ENCODE peak calls at places on chromosomes 11 and 22, in eight cellular contexts. X, W, L, Z, J, Y, T and Q are unnamed samples.

GRCh38 chr11:65492637-65493366 is 6.0 kb upstream of the MALAT1 start:
- DNase-seq in Z (peak), T (no peak), W (peak), X (no peak), J (peak), L (no peak), Y (no peak), Q (no peak)

GRCh38 chr11:23961503-23962338 is 535.1 kb upstream of the LUZP2 start:
- DNase-seq in W (no peak), L (no peak), J (no peak), T (no peak), Y (no peak), X (no peak), Z (no peak), Q (no peak)

GRCh38 chr22:42401562-42402334 is 30.5 kb downstream of the NFAM1 start:
- DNase-seq in X (no peak), T (no peak), J (no peak), L (no peak), Y (no peak), Z (no peak), W (no peak), Q (no peak)

GRCh38 chr22:43110927-43111623 is 525 bp downstream of the BIK start:
- DNase-seq in Z (no peak), Y (no peak), T (no peak), L (peak), X (no peak), J (no peak), W (peak), Q (no peak)

GRCh38 chr22:49296561-49296960 is 531.1 kb downstream of the BRD1 start:
- DNase-seq in L (no peak), Z (no peak), J (no peak), Y (no peak), W (no peak), T (no peak), X (no peak), Q (no peak)

GRCh38 chr11:113873241-113873626 is 2.1 kb downstream of the USP28 start:
- DNase-seq in L (no peak), X (no peak), J (peak), Z (no peak), Y (no peak), W (no peak), T (no peak), Q (no peak)

GRCh38 chr11:9739108-9739507 is 75.2 kb downstream of the SWAP70 start:
- DNase-seq in W (no peak), Z (no peak), X (no peak), J (no peak), Y (no peak), L (peak), T (no peak), Q (no peak)

GRCh38 chr11:63745304-63746170 is 23.0 kb downstream of the ZFTA start:
- DNase-seq in T (no peak), Y (no peak), X (no peak), L (no peak), J (no peak), W (no peak), Z (no peak), Q (no peak)

GRCh38 chr11:27281740-27282139 is 81.3 kb downstream of the CCDC34 start:
- DNase-seq in Y (no peak), W (no peak), J (no peak), L (peak), T (no peak), X (no peak), Z (no peak), Q (peak)

GRCh38 chr11:14544611-14545010 is 24.4 kb upstream of the PSMA1 start:
- DNase-seq in T (no peak), X (no peak), W (peak), Y (no peak), Z (no peak), J (no peak), L (peak), Q (no peak)

GRCh38 chr11:93198221-93198650 is 445 bp upstream of the SLC36A4 start:
- DNase-seq in Y (no peak), X (no peak), J (no peak), L (no peak), T (no peak), W (no peak), Z (peak), Q (no peak)

GRCh38 chr22:24067587-24068376 is 56.7 kb downstream of the CABIN1 start:
- DNase-seq in Z (no peak), X (no peak), Y (no peak), J (no peak), L (no peak), T (no peak), W (no peak), Q (no peak)

GRCh38 chr11:62132188-62132587 is 8.4 kb downstream of the INCENP start:
- DNase-seq in T (no peak), W (no peak), J (no peak), L (no peak), X (no peak), Y (no peak), Z (no peak), Q (no peak)

GRCh38 chr11:119975561-119976152 is 162.3 kb downstream of the TRIM29 start:
- DNase-seq in X (no peak), J (no peak), Y (no peak), W (no peak), Z (no peak), L (no peak), T (no peak), Q (no peak)

GRCh38 chr11:93861808-93862207 is 11.4 kb upstream of the VSTM5 start:
- DNase-seq in J (peak), Y (no peak), W (no peak), L (no peak), X (no peak), Z (no peak), T (no peak), Q (peak)

GRCh38 chr22:49724893-49725489 is 102.7 kb downstream of the BRD1 start:
- DNase-seq in W (peak), Y (peak), J (peak), T (peak), Z (peak), L (peak), X (peak), Q (no peak)

GRCh38 chr22:22181515-22181959 is 63.0 kb upstream of the VPREB1 start:
- DNase-seq in Y (no peak), J (no peak), Z (peak), L (no peak), X (no peak), T (no peak), W (no peak), Q (no peak)

GRCh38 chr22:30320021-30320556 is 6.7 kb downstream of the TBC1D10A start:
- DNase-seq in X (no peak), L (no peak), Y (no peak), T (no peak), J (no peak), Z (no peak), W (no peak), Q (no peak)

GRCh38 chr11:116505466-116506247 is 267.1 kb downstream of the BUD13 start:
- DNase-seq in X (no peak), L (no peak), Z (no peak), W (no peak), Y (no peak), J (no peak), T (no peak), Q (no peak)

GRCh38 chr11:57638811-57639320 is 10.8 kb downstream of the YPEL4 start:
- DNase-seq in T (peak), Z (no peak), Y (no peak), X (no peak), J (peak), W (peak), L (no peak), Q (peak)

GRCh38 chr11:116917632-116918031 is 80.2 kb upstream of the APOA1 start:
- DNase-seq in L (no peak), Y (no peak), X (no peak), T (no peak), W (no peak), J (no peak), Z (no peak), Q (no peak)

GRCh38 chr11:126683766-126684728 is 316.5 kb downstream of the KIRREL3 start:
- DNase-seq in Z (no peak), X (no peak), T (no peak), L (no peak), W (no peak), Y (no peak), J (no peak), Q (no peak)

GRCh38 chr11:63768232-63769043 is at the start of gene ZFTA:
- DNase-seq in Z (peak), J (peak), Y (peak), W (peak), T (peak), X (peak), L (peak), Q (peak)

GRCh38 chr22:47779474-47779873 is 1017.0 kb downstream of the TBC1D22A start:
- DNase-seq in Y (no peak), W (no peak), J (no peak), T (no peak), L (no peak), X (no peak), Z (no peak), Q (no peak)

GRCh38 chr22:48351376-48352085 is 1476.1 kb downstream of the BRD1 start:
- DNase-seq in J (no peak), Z (no peak), T (no peak), W (no peak), X (no peak), Y (no peak), L (no peak), Q (no peak)